ENCODE peak calls at places on chromosomes 2 and 18, in four cellular contexts. E is frontal cortex, G is cerebellar cortex, C is astrocyte of the spinal cord. J is an unnamed sample.
A peak's percentile ranks its signal among the peaks of the same experiment; 100 is the strongest.

GRCh38 chr2:72109291-72109690 is 38.4 kb downstream of the CYP26B1 start:
- DNase-seq in E (no peak), G (no peak), C (no peak), J (no peak)

GRCh38 chr18:23108496-23108895 is 26.8 kb upstream of the CABLES1 start:
- DNase-seq in E (no peak), G (no peak), C (no peak), J (no peak)

GRCh38 chr18:63515279-63515678 is 26.9 kb upstream of the SERPINB12 start:
- DNase-seq in C (no peak), E (no peak), G (no peak), J (no peak)

GRCh38 chr18:26487437-26487836 is 60.9 kb downstream of the KCTD1 start:
- DNase-seq in E (no peak), C (no peak), G (no peak), J (peak; percentile 89)

GRCh38 chr2:54531558-54531957 is 75.4 kb downstream of the SPTBN1 start:
- DNase-seq in E (no peak), C (peak; percentile 77), G (no peak), J (peak; percentile 81)

GRCh38 chr18:21831413-21831831 is 90.8 kb downstream of the MIB1 start:
- DNase-seq in C (no peak), G (peak; percentile 35), E (no peak), J (no peak)

GRCh38 chr2:150994041-150994440 is 267.6 kb downstream of the RBM43 start:
- DNase-seq in E (no peak), G (no peak), C (no peak), J (no peak)

GRCh38 chr2:218396688-218397501 is 2.8 kb upstream of the CTDSP1 start:
- DNase-seq in C (peak; percentile 74), G (peak; percentile 35), E (no peak), J (peak; percentile 36)

GRCh38 chr2:72934683-72935610 is 17.6 kb downstream of the EMX1 start:
- DNase-seq in E (no peak), C (no peak), G (no peak), J (peak; percentile 62)

GRCh38 chr2:27071990-27072830 is 756 bp upstream of the OST4 start:
- DNase-seq in G (peak; percentile 20), C (peak; percentile 87), E (no peak), J (no peak)

GRCh38 chr2:222861411-222862067 is 703 bp downstream of the ACSL3 start:
- DNase-seq in G (peak; percentile 31), E (peak; percentile 50), C (peak; percentile 32), J (no peak)

GRCh38 chr2:223805008-223805407 is 32.4 kb downstream of the AP1S3 start:
- DNase-seq in C (no peak), G (no peak), E (no peak), J (no peak)

GRCh38 chr2:220198911-220199310 is 571.5 kb downstream of the SLC4A3 start:
- DNase-seq in C (peak; percentile 74), E (no peak), G (no peak), J (peak; percentile 94)

GRCh38 chr2:74573747-74574562 is 19.4 kb downstream of the DOK1 start:
- DNase-seq in E (no peak), G (no peak), C (peak; percentile 70), J (peak; percentile 74)

GRCh38 chr2:212145111-212145510 is 393.5 kb downstream of the ERBB4 start:
- DNase-seq in G (no peak), E (no peak), C (peak; percentile 76), J (no peak)

GRCh38 chr2:69345434-69345833 is 41.6 kb downstream of the GFPT1 start:
- DNase-seq in E (no peak), C (no peak), G (no peak), J (no peak)

GRCh38 chr2:137969418-137969765 is 5.1 kb downstream of the HNMT start:
- DNase-seq in C (peak; percentile 91), G (peak; percentile 16), E (no peak), J (peak; percentile 51)

J was measured in RWPE1.